ENCODE peak calls at places on chromosomes 12 and 14, in four cellular contexts. A is mesenteric fat pad, Q is WERI-Rb-1, L is left ventricle myocardium inferior. D is an unnamed sample.

GRCh38 chr12:95380997-95381786 is 92.8 kb upstream of the METAP2 start:
- DNase-seq in A (no peak), Q (no peak), L (no peak), D (no peak)

GRCh38 chr14:62778847-62779246 is 266.4 kb downstream of the KCNH5 start:
- DNase-seq in A (no peak), Q (no peak), L (no peak), D (no peak)

GRCh38 chr12:70074510-70074909 is 168.7 kb upstream of the CNOT2 start:
- DNase-seq in A (no peak), Q (no peak), L (no peak), D (no peak)

GRCh38 chr14:96574633-96575191 is 72.5 kb downstream of the PAPOLA start:
- DNase-seq in A (no peak), Q (no peak), L (no peak), D (no peak)

GRCh38 chr14:56860441-56860840 is 50.2 kb upstream of the OTX2 start:
- DNase-seq in A (no peak), Q (peak; percentile 58), L (no peak), D (no peak)

GRCh38 chr14:92122761-92123160 is 992 bp downstream of the CPSF2 start:
- DNase-seq in A (no peak), Q (no peak), L (no peak), D (no peak)

GRCh38 chr14:26163761-26164160 is 434.1 kb downstream of the NOVA1 start:
- DNase-seq in A (no peak), Q (peak; percentile 61), L (no peak), D (peak; percentile 22)

GRCh38 chr14:56608682-56609081 is 29.1 kb downstream of the TMEM260 start:
- DNase-seq in A (no peak), Q (no peak), L (no peak), D (no peak)

GRCh38 chr14:64645220-64645891 is 58.9 kb upstream of the PLEKHG3 start:
- DNase-seq in A (no peak), Q (no peak), L (no peak), D (no peak)

GRCh38 chr12:117012189-117012805 is 86.9 kb downstream of the TESC start:
- DNase-seq in A (no peak), Q (no peak), L (no peak), D (no peak)

GRCh38 chr12:83939718-83940117 is 972.9 kb downstream of the SLC6A15 start:
- DNase-seq in A (no peak), Q (no peak), L (no peak), D (no peak)

GRCh38 chr12:3107954-3108353 is 30.8 kb downstream of the TSPAN9 start:
- DNase-seq in A (no peak), Q (no peak), L (no peak), D (no peak)

GRCh38 chr12:6416596-6416995 is 28.2 kb upstream of the CD27 start:
- DNase-seq in A (no peak), Q (no peak), L (no peak), D (no peak)

GRCh38 chr12:57479376-57480115 is at the start of gene ARHGAP9:
- DNase-seq in A (no peak), Q (no peak), L (no peak), D (no peak)

GRCh38 chr12:100075598-100075997 is 67.1 kb downstream of the BLTP3B start:
- DNase-seq in A (no peak), Q (no peak), L (no peak), D (no peak)

GRCh38 chr14:98548071-98548686 is 723.8 kb downstream of the BCL11B start:
- DNase-seq in A (no peak), Q (no peak), L (no peak), D (no peak)

GRCh38 chr12:51773145-51773869 is 75.2 kb downstream of the FIGNL2 start:
- DNase-seq in A (no peak), Q (no peak), L (no peak), D (no peak)

GRCh38 chr12:124326899-124327298 is 32.0 kb downstream of the RFLNA start:
- DNase-seq in A (no peak), Q (peak; percentile 97), L (no peak), D (no peak)

GRCh38 chr12:49014547-49014946 is 4.0 kb downstream of the PRKAG1 start:
- DNase-seq in A (no peak), Q (no peak), L (no peak), D (no peak)

GRCh38 chr14:64806202-64806861 is 73.4 kb downstream of the SPTB start:
- DNase-seq in A (peak; percentile 87), Q (no peak), L (no peak), D (no peak)

GRCh38 chr12:28535216-28535615 is 345.0 kb downstream of the CCDC91 start:
- DNase-seq in A (no peak), Q (no peak), L (no peak), D (no peak)

GRCh38 chr14:53278602-53279506 is 125.7 kb upstream of the DDHD1 start:
- DNase-seq in A (no peak), Q (no peak), L (no peak), D (no peak)

GRCh38 chr12:122743895-122744525 is 8.6 kb upstream of the DENR start:
- DNase-seq in A (peak; percentile 85), Q (no peak), L (no peak), D (peak; percentile 75)

GRCh38 chr12:58420496-58420895 is 479.1 kb downstream of the ATP23 start:
- DNase-seq in A (no peak), Q (no peak), L (no peak), D (no peak)

GRCh38 chr14:104294983-104295680 is 156.7 kb downstream of the KIF26A start:
- DNase-seq in A (peak; percentile 87), Q (peak; percentile 13), L (peak; percentile 9), D (peak; percentile 62)

GRCh38 chr12:65492997-65493892 is 214.8 kb downstream of the MSRB3 start:
- DNase-seq in A (no peak), Q (no peak), L (no peak), D (no peak)

GRCh38 chr14:25231006-25231405 is 181.1 kb upstream of the STXBP6 start:
- DNase-seq in A (no peak), Q (no peak), L (no peak), D (no peak)

GRCh38 chr12:55060470-55060869 is 40.7 kb downstream of the NEUROD4 start:
- DNase-seq in A (no peak), Q (peak; percentile 61), L (no peak), D (no peak)

GRCh38 chr14:67665886-67666285 is 8.5 kb downstream of the VTI1B start:
- DNase-seq in A (no peak), Q (no peak), L (no peak), D (no peak)

GRCh38 chr12:51926718-51927117 is 19.4 kb downstream of the ACVRL1 start:
- DNase-seq in A (peak; percentile 53), Q (peak; percentile 48), L (no peak), D (no peak)

GRCh38 chr12:2944401-2945047 is 14.7 kb upstream of the TEAD4 start:
- DNase-seq in A (no peak), Q (peak; percentile 64), L (peak; percentile 29), D (no peak)

GRCh38 chr12:109626378-109627115 is 53.0 kb downstream of the MVK start:
- DNase-seq in A (no peak), Q (no peak), L (no peak), D (peak; percentile 22)

GRCh38 chr12:68793975-68794652 is 13.9 kb upstream of the MDM2 start:
- DNase-seq in A (no peak), Q (no peak), L (no peak), D (no peak)

GRCh38 chr12:57603758-57604453 is 718 bp upstream of the DTX3 start:
- DNase-seq in A (peak; percentile 39), Q (no peak), L (peak; percentile 54), D (no peak)

GRCh38 chr14:74978416-74978947 is 23.1 kb upstream of the PGF start:
- DNase-seq in A (no peak), Q (no peak), L (no peak), D (no peak)

GRCh38 chr12:50725011-50725899 is 38.6 kb upstream of the ATF1 start:
- DNase-seq in A (no peak), Q (no peak), L (no peak), D (no peak)

GRCh38 chr12:7373226-7373625 is 69.4 kb downstream of the ACSM4 start:
- DNase-seq in A (no peak), Q (peak; percentile 50), L (no peak), D (peak; percentile 22)

GRCh38 chr14:37167151-37168047 is 5.0 kb downstream of the SLC25A21 start:
- DNase-seq in A (no peak), Q (no peak), L (no peak), D (no peak)

GRCh38 chr14:73238941-73239340 is 1.6 kb downstream of the PAPLN start:
- DNase-seq in A (no peak), Q (no peak), L (no peak), D (no peak)